ENCODE peak calls at places on chromosomes 13 and 19, in six cellular contexts. T is CD4-positive, alpha-beta T cell; L is RWPE1; D is AG04450; G is endodermal cell; N is SK-N-SH. U is an unnamed sample.

GRCh38 chr13:68185767-68186166 is 955.6 kb upstream of the PCDH9 start:
- DNase-seq in G (no peak), N (peak), T (no peak), D (no peak), L (no peak), U (no peak)

GRCh38 chr19:2039082-2039958 is 11.7 kb downstream of the MKNK2 start:
- DNase-seq in N (no peak), T (no peak), L (no peak), D (no peak), G (no peak), U (no peak)

GRCh38 chr13:101942038-101942437 is 459.8 kb downstream of the FGF14 start:
- DNase-seq in L (peak), D (no peak), T (no peak), G (peak), N (peak), U (peak)

GRCh38 chr19:42178791-42179500 is 38.5 kb downstream of the DEDD2 start:
- DNase-seq in T (no peak), N (peak), G (peak), D (no peak), L (no peak), U (no peak)

GRCh38 chr13:40190656-40191100 is 475.8 kb downstream of the FOXO1 start:
- DNase-seq in D (no peak), L (peak), G (no peak), T (peak), N (peak), U (peak)

GRCh38 chr13:112260108-112261055 is 115.8 kb upstream of the SPACA7 start:
- DNase-seq in D (no peak), L (no peak), N (no peak), G (no peak), T (no peak), U (no peak)

GRCh38 chr13:75550159-75550567 is 572 bp downstream of the UCHL3 start:
- DNase-seq in N (peak), T (no peak), D (peak), G (no peak), L (peak), U (no peak)

GRCh38 chr19:9309974-9310446 is 372 bp upstream of the ZNF699 start:
- DNase-seq in L (peak), D (no peak), N (peak), G (peak), T (no peak), U (peak)

GRCh38 chr13:49584771-49585182 is 581 bp downstream of the RCBTB1 start:
- DNase-seq in N (no peak), T (no peak), L (no peak), G (no peak), D (no peak), U (no peak)

GRCh38 chr19:54206831-54207177 is 6.1 kb downstream of the RPS9 start:
- DNase-seq in T (no peak), L (no peak), G (no peak), D (no peak), N (no peak), U (no peak)

GRCh38 chr19:35549174-35549788 is 3.9 kb downstream of the TMEM147 start:
- DNase-seq in L (peak), G (peak), N (peak), D (no peak), T (peak), U (peak)

GRCh38 chr19:29121684-29122083 is 91.3 kb downstream of the UQCRFS1 start:
- DNase-seq in L (no peak), N (peak), T (no peak), D (no peak), G (peak), U (no peak)

GRCh38 chr13:85597790-85598500 is 201.3 kb downstream of the SLITRK6 start:
- DNase-seq in T (no peak), N (no peak), L (no peak), G (no peak), D (peak), U (no peak)

GRCh38 chr13:70623260-70623659 is 515.0 kb upstream of the KLHL1 start:
- DNase-seq in T (no peak), N (peak), L (peak), D (no peak), G (no peak), U (no peak)

GRCh38 chr19:31125071-31125470 is 224.2 kb downstream of the TSHZ3 start:
- DNase-seq in L (no peak), G (no peak), N (no peak), T (no peak), D (no peak), U (no peak)

GRCh38 chr13:54175470-54175869 is 1146.9 kb downstream of the OLFM4 start:
- DNase-seq in N (no peak), L (no peak), T (no peak), G (no peak), D (no peak), U (no peak)

GRCh38 chr19:11570039-11570462 is 7.4 kb downstream of the ACP5 start:
- DNase-seq in D (no peak), N (peak), G (no peak), T (no peak), L (no peak), U (no peak)

GRCh38 chr13:105084931-105085330 is 1450.5 kb downstream of the EFNB2 start:
- DNase-seq in L (no peak), G (no peak), D (no peak), T (no peak), N (no peak), U (no peak)

GRCh38 chr19:8094336-8094735 is 41.8 kb downstream of the CCL25 start:
- DNase-seq in T (no peak), G (peak), L (no peak), N (no peak), D (no peak), U (no peak)

DNA sequence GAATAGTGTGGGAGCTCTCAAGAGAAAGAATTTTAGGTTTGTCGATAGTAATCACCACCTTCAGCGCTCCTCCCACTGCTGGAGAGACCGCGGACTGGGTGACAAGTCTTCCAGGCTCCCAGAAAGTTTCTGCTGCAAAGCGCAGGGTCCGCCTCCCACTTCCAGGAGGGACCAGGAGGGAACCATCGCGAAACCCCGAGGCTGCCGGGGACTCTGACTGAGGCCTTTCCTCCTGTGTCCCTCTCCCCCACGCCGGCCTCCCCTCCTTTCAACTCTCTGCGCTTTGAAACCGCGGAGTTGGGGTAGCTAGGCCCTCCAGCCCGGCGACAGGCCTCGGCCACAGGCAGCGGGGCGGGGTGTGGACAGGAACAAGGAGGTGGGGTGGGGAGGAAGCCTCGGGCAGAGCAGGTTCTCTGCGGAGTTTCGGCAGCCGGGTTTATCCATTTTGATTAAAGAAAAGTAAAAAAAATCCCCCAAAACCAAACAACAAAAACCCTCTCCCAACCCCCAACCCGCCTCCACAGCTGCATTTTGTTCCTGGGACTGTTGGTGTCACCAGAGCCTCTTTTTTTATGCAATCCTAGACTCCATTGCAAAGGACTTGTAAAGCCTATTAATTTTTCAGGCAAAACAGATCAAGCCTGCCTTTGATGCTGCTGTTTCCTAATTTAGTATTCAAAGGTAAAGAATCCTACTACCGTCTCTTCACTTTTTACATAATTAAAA is 157.2 kb downstream of the TM9SF2 start:
- DNase-seq in T (peak), N (peak), L (no peak), G (peak), D (no peak), U (peak)
- H3K27ac ChIP-seq in T (peak), N (no peak), L (no peak), G (peak), D (no peak), U (peak)

GRCh38 chr13:91247768-91248167 is 99.7 kb upstream of the MIR17HG start:
- DNase-seq in D (no peak), T (no peak), G (no peak), L (peak), N (peak), U (no peak)
- TF ChIP-seq CTCF in D (no peak), T (no peak), G (peak), L (peak), N (peak), U (peak)

DNA sequence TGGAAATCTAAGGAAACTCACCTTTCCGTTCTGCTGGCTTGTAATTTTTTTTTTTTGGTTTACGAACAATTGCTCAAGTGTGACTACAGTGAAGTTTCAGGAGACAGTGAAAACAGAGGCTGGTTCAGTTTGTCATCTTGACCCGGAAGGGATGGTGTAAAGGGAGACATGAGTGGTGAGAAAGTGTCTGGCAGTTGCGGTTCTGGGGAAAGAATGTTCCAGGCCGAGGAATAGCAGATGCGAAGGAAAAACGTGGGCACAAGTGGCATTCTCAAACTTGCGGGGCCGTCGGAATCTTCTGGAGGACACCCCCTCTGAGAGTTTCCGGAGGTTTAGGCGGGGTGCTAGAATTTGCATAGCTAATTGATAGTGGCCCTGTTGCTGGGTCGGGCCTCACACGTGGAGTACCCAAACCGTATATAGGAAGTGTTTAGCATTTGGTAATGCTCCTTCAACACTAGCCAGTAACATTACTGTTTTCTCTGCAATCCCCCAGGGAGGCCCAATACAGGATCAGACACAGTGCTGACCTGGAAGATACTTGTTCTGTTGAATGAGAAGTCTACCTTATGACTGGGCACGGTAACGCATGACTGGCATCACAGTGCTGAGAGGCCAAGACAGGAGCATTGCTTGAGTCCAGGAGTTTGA is 2.8 kb upstream of the TNFSF9 start:
- DNase-seq in N (no peak), G (no peak), L (no peak), D (no peak), T (no peak), U (no peak)
- H3K27ac ChIP-seq in N (no peak), G (no peak), L (no peak), D (no peak), T (no peak), U (peak)

DNA sequence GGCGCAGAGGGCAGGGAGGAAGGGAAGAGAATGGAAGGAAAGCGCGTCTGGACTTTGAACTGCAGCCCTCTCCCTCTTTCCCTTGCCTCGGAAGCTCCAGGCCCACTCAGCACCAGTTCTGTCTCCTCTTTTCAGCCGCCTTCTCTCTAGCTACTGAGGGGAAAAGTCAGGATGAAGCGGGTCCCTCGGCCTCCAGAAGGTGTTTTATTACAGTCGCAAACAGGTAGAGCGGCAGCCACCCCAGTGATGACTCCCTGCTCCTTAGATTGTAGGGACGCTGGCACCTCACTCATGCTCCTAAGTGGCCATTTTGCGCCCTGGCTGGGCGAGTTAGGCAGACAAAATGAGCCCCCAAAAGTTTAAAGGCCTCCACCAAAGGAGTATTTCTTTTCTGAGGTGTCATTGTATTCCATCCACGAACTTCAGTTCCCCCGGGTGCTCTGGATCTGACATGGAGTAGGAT is 947 bp upstream of the STK24 start:
- DNase-seq in L (no peak), N (no peak), T (no peak), G (peak), D (no peak), U (no peak)
- TF ChIP-seq CTCF in L (no peak), N (no peak), T (no peak), G (no peak), D (no peak), U (no peak)

GRCh38 chr19:46955114-46955812 is 64.4 kb upstream of the NPAS1 start:
- DNase-seq in L (no peak), D (no peak), G (no peak), T (no peak), N (no peak), U (no peak)
- H3K27ac ChIP-seq in L (no peak), D (peak), G (no peak), T (peak), N (peak), U (peak)

U was measured in dorsolateral prefrontal cortex.